ENCODE peak calls at places on chromosomes 6 and 20, in eight cellular contexts. O is A549; E is psoas muscle; N is left ventricle myocardium inferior; M is body of pancreas; P is uterus; J is heart right ventricle; Z is CD8-positive, alpha-beta memory T cell. K is an unnamed sample.

GRCh38 chr6:46993846-46994245 is 48.3 kb downstream of the ADGRF1 start:
- DNase-seq in P (no peak), J (no peak), M (no peak), O (peak), N (no peak), Z (no peak), E (no peak), K (no peak)

GRCh38 chr20:62426678-62427077 is 661 bp downstream of the RBBP8NL start:
- DNase-seq in J (no peak), M (peak), N (no peak), E (no peak), Z (no peak), P (no peak), O (no peak), K (no peak)

GRCh38 chr6:1817033-1817761 is 207.5 kb downstream of the FOXC1 start:
- DNase-seq in P (no peak), O (no peak), J (no peak), N (no peak), E (no peak), Z (no peak), M (no peak), K (no peak)

GRCh38 chr6:7235712-7236311 is 77.2 kb downstream of the SSR1 start:
- DNase-seq in P (no peak), O (no peak), J (no peak), N (no peak), E (no peak), Z (no peak), M (peak), K (no peak)

GRCh38 chr20:7858851-7859250 is 81.4 kb downstream of the HAO1 start:
- DNase-seq in N (no peak), E (no peak), O (no peak), M (no peak), P (no peak), J (no peak), Z (no peak), K (no peak)

GRCh38 chr6:168041928-168042327 is 37.1 kb downstream of the FRMD1 start:
- DNase-seq in N (no peak), P (no peak), J (no peak), Z (no peak), M (no peak), E (no peak), O (no peak), K (no peak)

GRCh38 chr20:4090756-4091331 is 75.5 kb upstream of the RNF24 start:
- DNase-seq in P (no peak), N (no peak), O (peak), J (no peak), M (no peak), Z (no peak), E (no peak), K (no peak)

GRCh38 chr6:138004423-138005287 is 102.6 kb downstream of the PERP start:
- DNase-seq in P (no peak), J (peak), E (no peak), O (peak), Z (no peak), N (no peak), M (no peak), K (no peak)

GRCh38 chr6:41073203-41073967 is 611 bp downstream of the NFYA start:
- DNase-seq in E (peak), Z (peak), O (peak), N (peak), M (peak), J (peak), P (peak), K (peak)

GRCh38 chr6:43917878-43918382 is 147.9 kb downstream of the VEGFA start:
- DNase-seq in P (no peak), J (no peak), E (no peak), M (no peak), Z (no peak), N (no peak), O (no peak), K (no peak)

GRCh38 chr6:36595168-36595818 is 1.1 kb downstream of the SRSF3 start:
- DNase-seq in M (peak), N (no peak), O (peak), P (peak), E (no peak), J (peak), Z (no peak), K (no peak)

GRCh38 chr6:128363424-128363823 is 157.0 kb downstream of the PTPRK start:
- DNase-seq in M (no peak), P (no peak), Z (no peak), E (no peak), O (no peak), N (no peak), J (no peak), K (no peak)

GRCh38 chr6:127100510-127101140 is 17.8 kb upstream of the RSPO3 start:
- DNase-seq in M (no peak), Z (no peak), J (no peak), E (no peak), P (no peak), N (no peak), O (peak), K (no peak)

GRCh38 chr6:85008311-85009015 is 244.1 kb upstream of the TBX18 start:
- DNase-seq in Z (no peak), E (no peak), P (no peak), J (no peak), N (no peak), M (no peak), O (no peak), K (no peak)

GRCh38 chr6:44564906-44565524 is 177.5 kb downstream of the CDC5L start:
- DNase-seq in P (no peak), N (no peak), Z (no peak), O (no peak), E (no peak), M (no peak), J (no peak), K (no peak)

GRCh38 chr20:60117040-60117439 is 158.8 kb downstream of the CDH26 start:
- DNase-seq in M (peak), N (no peak), E (no peak), Z (no peak), J (no peak), P (no peak), O (no peak), K (no peak)

GRCh38 chr6:17015551-17016381 is 86.1 kb upstream of the STMND1 start:
- DNase-seq in Z (peak), O (no peak), P (no peak), N (peak), J (peak), M (peak), E (peak), K (peak)

GRCh38 chr20:19492937-19493336 is 265.1 kb upstream of the RIN2 start:
- DNase-seq in E (no peak), P (no peak), M (no peak), J (no peak), N (no peak), O (no peak), Z (no peak), K (no peak)

GRCh38 chr20:60642546-60642945 is 609.5 kb upstream of the CDH4 start:
- DNase-seq in P (no peak), J (no peak), E (no peak), N (no peak), M (no peak), Z (no peak), O (no peak), K (no peak)

GRCh38 chr20:32879538-32879937 is 20.8 kb downstream of the EFCAB8 start:
- DNase-seq in E (no peak), J (no peak), O (no peak), Z (no peak), M (no peak), N (no peak), P (no peak), K (no peak)

GRCh38 chr6:16206595-16207037 is 31.8 kb upstream of the GMPR start:
- DNase-seq in P (peak), N (no peak), Z (peak), E (no peak), M (peak), O (peak), J (peak), K (peak)

GRCh38 chr6:139153876-139154275 is 19.0 kb downstream of the HECA start:
- DNase-seq in Z (no peak), P (no peak), E (no peak), J (no peak), N (no peak), O (no peak), M (no peak), K (no peak)

GRCh38 chr20:64084209-64085152 is at the start of gene LKAAEAR1:
- DNase-seq in J (no peak), M (no peak), P (no peak), Z (no peak), N (no peak), O (no peak), E (no peak), K (no peak)

GRCh38 chr6:130434174-130434873 is 68.5 kb downstream of the TMEM200A start:
- DNase-seq in M (no peak), P (no peak), N (no peak), Z (no peak), E (no peak), O (no peak), J (no peak), K (no peak)

GRCh38 chr6:39599996-39600395 is 125.2 kb downstream of the KIF6 start:
- DNase-seq in O (no peak), J (no peak), E (no peak), Z (no peak), P (no peak), N (no peak), M (no peak), K (no peak)

GRCh38 chr6:76490456-76490855 is 418.0 kb upstream of the IMPG1 start:
- DNase-seq in P (no peak), Z (no peak), M (no peak), E (no peak), N (no peak), O (no peak), J (no peak), K (no peak)

GRCh38 chr6:129774697-129775447 is 64.9 kb upstream of the ARHGAP18 start:
- DNase-seq in O (peak), M (peak), N (peak), E (peak), J (peak), P (peak), Z (peak), K (peak)

GRCh38 chr20:61662946-61663460 is 402.7 kb downstream of the TAF4 start:
- DNase-seq in N (no peak), P (no peak), J (no peak), Z (no peak), O (no peak), E (no peak), M (no peak), K (no peak)

GRCh38 chr6:3734023-3734422 is 17.5 kb downstream of the PXDC1 start:
- DNase-seq in J (no peak), N (no peak), P (no peak), M (no peak), Z (no peak), E (no peak), O (no peak), K (no peak)

GRCh38 chr6:156618600-156619205 is 158.5 kb upstream of the ARID1B start:
- DNase-seq in J (no peak), N (no peak), M (no peak), E (no peak), P (no peak), Z (no peak), O (no peak), K (no peak)

GRCh38 chr6:82711992-82712788 is 348.6 kb downstream of the TPBG start:
- DNase-seq in N (no peak), Z (no peak), M (no peak), E (peak), J (peak), O (no peak), P (no peak), K (no peak)

GRCh38 chr6:131015630-131016263 is 47.3 kb downstream of the EPB41L2 start:
- DNase-seq in M (no peak), E (no peak), N (no peak), Z (no peak), P (no peak), J (peak), O (no peak), K (no peak)

GRCh38 chr6:155493694-155494143 is 38.1 kb upstream of the NOX3 start:
- DNase-seq in J (peak), N (no peak), M (peak), P (peak), E (peak), O (peak), Z (no peak), K (peak)

GRCh38 chr6:108186226-108186625 is 20.4 kb downstream of the NR2E1 start:
- DNase-seq in P (no peak), M (peak), E (no peak), N (no peak), O (no peak), J (no peak), Z (no peak), K (no peak)

GRCh38 chr20:58349586-58349985 is 39.4 kb upstream of the VAPB start:
- DNase-seq in E (no peak), O (peak), J (no peak), Z (no peak), M (no peak), P (no peak), N (no peak), K (no peak)

GRCh38 chr20:36847009-36847709 is 28.8 kb upstream of the TLDC2 start:
- DNase-seq in Z (no peak), O (no peak), P (peak), N (peak), J (peak), E (peak), M (peak), K (peak)

GRCh38 chr6:126361832-126362231 is 21.9 kb downstream of the CENPW start:
- DNase-seq in J (no peak), Z (no peak), P (no peak), M (no peak), N (no peak), E (no peak), O (no peak), K (no peak)

GRCh38 chr6:44477293-44477894 is 89.9 kb downstream of the CDC5L start:
- DNase-seq in P (no peak), M (no peak), Z (no peak), O (no peak), N (no peak), E (no peak), J (no peak), K (no peak)

DNA sequence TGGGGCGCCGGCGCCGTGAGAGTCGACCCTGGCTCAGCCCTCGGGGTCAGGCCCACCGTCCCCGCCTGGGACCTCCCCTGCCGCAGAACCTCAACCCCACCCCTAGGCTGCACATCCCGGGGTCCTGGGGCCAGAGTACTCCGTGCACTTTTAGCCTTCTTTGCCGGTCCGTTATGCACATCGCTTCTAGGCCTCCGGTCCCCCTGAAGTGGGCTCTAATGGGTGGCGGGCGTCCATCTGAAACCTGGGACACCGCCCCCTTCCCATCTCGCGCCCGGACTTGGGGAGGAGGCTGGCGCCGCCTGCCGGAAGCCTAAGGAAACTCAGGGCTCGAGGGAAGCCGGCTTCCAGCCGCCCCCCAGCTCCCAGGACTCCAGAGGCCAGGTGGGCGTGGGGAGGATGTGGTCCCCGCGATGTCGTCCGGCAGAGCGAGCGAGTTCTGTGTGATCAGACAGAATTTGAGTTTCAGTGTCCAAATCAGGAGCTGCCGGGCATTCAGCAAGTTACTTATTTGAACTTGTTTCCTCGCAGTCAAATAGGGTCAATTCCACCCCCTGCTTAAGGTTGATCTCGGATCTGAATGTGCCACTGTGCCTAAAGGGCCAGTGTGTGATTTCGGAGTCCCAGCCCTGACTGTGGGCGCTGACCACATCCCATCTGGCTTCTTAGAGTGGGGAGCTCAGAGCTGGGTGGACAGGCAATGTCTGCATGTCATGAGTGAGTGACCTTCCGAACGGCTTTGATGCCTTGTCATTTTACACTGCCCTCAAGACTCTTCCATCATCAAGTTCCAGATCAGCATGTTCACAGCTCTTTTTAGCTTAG is 47.6 kb downstream of the CPXM1 start:
- DNase-seq in E (no peak), Z (no peak), N (no peak), J (no peak), M (peak), O (peak), P (peak), K (no peak)
- H3K4me3 ChIP-seq in E (peak), Z (peak), N (peak), J (peak), M (no peak), O (peak), P (peak), K (peak)

DNA sequence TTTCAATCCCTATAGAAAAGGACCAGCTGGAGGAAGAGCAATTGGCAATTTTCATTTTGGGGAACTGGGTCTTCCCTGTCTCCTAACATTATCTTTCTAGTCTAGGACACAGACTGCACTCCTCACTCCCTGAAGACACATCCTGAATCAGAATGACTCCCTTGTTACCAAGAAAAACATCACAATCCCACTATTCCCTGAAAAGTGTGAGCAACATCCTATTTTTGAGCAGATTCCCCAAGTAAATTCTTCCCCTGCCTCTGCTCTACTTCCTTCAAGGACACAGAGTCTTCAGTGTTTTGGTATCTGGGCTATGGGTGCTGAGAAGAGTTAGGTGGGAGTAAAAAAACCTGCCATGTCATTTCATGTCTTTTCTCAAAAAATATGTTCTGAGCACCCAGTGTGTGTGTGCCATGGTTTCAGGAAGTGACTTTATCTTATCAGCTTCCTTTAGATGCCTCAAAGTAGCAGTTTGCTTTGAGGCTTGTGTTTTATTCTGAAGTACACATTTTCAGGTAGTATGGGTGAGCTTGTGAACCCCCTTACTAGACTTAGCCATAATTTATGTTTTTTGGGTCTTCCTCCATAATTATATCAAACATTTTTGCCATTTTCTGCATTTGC is 12.4 kb downstream of the LAMA4 start:
- DNase-seq in E (no peak), N (no peak), J (no peak), P (no peak), M (no peak), Z (no peak), O (no peak), K (no peak)
- H3K27ac ChIP-seq in E (no peak), N (peak), J (no peak), P (peak), M (no peak), Z (no peak), O (no peak), K (no peak)

DNA sequence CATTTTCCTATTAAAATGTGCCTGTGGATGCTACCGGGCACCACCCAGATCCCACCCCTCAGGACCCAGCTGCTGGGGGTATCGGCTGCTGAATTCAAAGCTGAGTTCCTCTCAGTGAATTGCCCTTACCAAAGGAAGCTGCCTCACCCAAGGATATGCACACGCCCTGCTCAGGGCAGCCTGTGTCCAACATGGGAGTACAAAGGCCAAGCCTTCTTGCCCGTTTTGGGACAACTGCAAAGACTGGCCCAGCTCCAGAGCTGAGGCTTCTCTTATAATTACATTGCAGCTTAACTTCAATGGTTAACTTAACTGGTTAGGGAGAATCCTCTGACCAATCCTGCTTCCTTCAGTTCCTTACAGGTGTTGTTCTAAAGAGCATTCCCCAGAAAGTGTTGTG is 19.8 kb upstream of the FANCE start:
- DNase-seq in J (no peak), E (no peak), P (no peak), N (no peak), O (no peak), Z (no peak), M (no peak), K (no peak)
- H3K4me3 ChIP-seq in J (no peak), E (no peak), P (no peak), N (no peak), O (no peak), Z (no peak), M (no peak), K (no peak)

DNA sequence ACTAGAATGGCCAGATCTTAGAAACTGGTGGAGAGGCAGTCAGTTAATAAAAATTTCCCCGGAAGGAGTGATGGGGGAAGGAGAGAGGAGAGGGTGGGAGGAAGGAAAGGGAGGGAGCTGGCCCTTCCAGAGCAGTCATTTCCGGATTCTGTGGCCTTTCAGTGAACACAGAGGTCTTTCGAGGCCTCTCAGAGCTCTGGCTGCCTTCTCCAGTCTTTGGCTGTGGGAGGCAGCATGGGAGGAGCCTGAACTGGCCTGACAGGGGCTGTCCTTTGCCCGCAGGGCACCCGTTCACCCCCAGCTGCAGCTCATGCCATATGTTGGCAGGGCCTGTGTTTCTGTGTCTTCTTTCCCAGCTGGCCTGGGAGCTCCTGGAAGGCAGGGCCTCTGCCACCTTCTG is 95.5 kb downstream of the PPP1R14C start:
- DNase-seq in N (peak), Z (no peak), E (peak), O (no peak), M (peak), P (no peak), J (peak), K (peak)
- H3K27ac ChIP-seq in N (peak), Z (no peak), E (peak), O (no peak), M (peak), P (no peak), J (peak), K (peak)

DNA sequence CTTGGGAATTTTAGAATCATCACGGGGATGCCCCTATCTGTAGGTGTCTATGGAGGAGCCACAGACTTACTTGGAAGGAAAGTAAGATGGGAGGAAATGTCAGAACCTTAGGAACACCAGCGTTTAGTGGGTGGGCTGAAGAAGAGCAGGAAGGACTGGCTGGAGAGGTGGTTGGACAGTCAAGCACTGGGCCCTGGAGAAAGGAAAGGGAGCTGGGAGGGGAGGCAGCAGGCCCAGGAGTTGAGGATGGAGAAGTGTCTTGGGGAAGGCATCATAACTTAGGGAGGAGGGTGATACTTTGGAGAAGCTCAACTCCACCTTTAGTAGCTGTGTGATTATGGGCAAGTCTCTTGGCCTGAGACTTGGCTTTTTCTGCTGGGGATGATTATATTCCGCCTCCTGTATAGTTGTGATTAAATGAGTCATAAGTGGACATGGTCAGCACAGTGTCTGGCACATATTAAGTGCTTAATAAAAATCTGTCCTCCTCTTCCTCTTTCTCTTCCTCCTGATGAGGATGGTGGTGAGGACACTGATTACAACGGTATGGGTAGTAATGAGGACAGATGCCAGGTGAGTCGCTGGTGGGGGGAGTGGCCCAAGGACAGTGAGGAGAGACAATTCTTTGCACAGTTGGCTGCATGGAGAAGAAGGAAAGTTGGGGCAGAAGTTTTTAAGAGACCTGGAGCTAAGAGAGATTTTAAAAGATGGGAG is 125.7 kb downstream of the TOX2 start:
- DNase-seq in N (no peak), M (no peak), E (no peak), O (no peak), P (no peak), Z (no peak), J (no peak), K (no peak)
- H3K4me3 ChIP-seq in N (no peak), M (no peak), E (no peak), O (no peak), P (no peak), Z (no peak), J (no peak), K (no peak)

K was measured in heart left ventricle.